ENCODE peak calls at places on chromosomes 5 and 9, in nine cellular contexts. G is heart right ventricle, N is brain microvascular endothelial cell, O is aorta, C is left ventricle myocardium inferior, B is astrocyte, K is osteoblast, I is ascending aorta, R is GM23338. M is an unnamed sample.

GRCh38 chr5:160090059-160090458 is 29.2 kb downstream of the PWWP2A start:
- DNase-seq in G (no peak), N (no peak), O (no peak), C (no peak), B (no peak), K (no peak), I (no peak), R (no peak), M (no peak)

GRCh38 chr9:36543916-36544315 is 28.8 kb upstream of the MELK start:
- DNase-seq in G (no peak), N (no peak), O (peak; percentile 62), C (no peak), B (peak; percentile 79), K (no peak), I (peak; percentile 63), R (no peak), M (no peak)

GRCh38 chr9:137694962-137695875 is 76.4 kb downstream of the EHMT1 start:
- DNase-seq in G (peak; percentile 52), N (peak; percentile 24), O (no peak), C (peak; percentile 67), B (no peak), K (peak; percentile 95), I (no peak), R (peak; percentile 89), M (no peak)

GRCh38 chr5:132807163-132807838 is 5.8 kb upstream of the SOWAHA start:
- DNase-seq in G (no peak), N (no peak), O (no peak), C (no peak), B (no peak), K (no peak), I (peak; percentile 52), R (peak; percentile 85), M (peak; percentile 76)

GRCh38 chr5:135230326-135230925 is 168.6 kb downstream of the MACROH2A1 start:
- DNase-seq in G (no peak), N (peak; percentile 66), O (peak; percentile 87), C (peak; percentile 53), B (peak; percentile 75), K (peak; percentile 91), I (peak; percentile 87), R (no peak), M (no peak)

GRCh38 chr5:35183243-35183955 is 46.9 kb downstream of the PRLR start:
- DNase-seq in G (no peak), N (peak; percentile 73), O (no peak), C (peak; percentile 34), B (peak; percentile 20), K (peak; percentile 54), I (no peak), R (peak; percentile 84), M (no peak)

GRCh38 chr9:109769250-109769649 is 10.7 kb upstream of the PALM2AKAP2 start:
- DNase-seq in G (peak; percentile 20), N (no peak), O (no peak), C (no peak), B (peak; percentile 77), K (peak; percentile 90), I (peak; percentile 71), R (no peak), M (no peak)

GRCh38 chr9:69385474-69386091 is 60.6 kb downstream of the ENTREP1 start:
- DNase-seq in G (no peak), N (no peak), O (no peak), C (no peak), B (no peak), K (no peak), I (no peak), R (peak; percentile 93), M (no peak)

GRCh38 chr5:167861134-167861930 is 430.1 kb upstream of the WWC1 start:
- DNase-seq in G (peak; percentile 28), N (peak; percentile 11), O (no peak), C (no peak), B (no peak), K (no peak), I (no peak), R (peak; percentile 67), M (no peak)

GRCh38 chr9:121895836-121896544 is 197.1 kb downstream of the TTLL11 start:
- DNase-seq in G (peak; percentile 28), N (no peak), O (peak; percentile 60), C (peak; percentile 26), B (peak; percentile 83), K (no peak), I (no peak), R (peak; percentile 32), M (no peak)

GRCh38 chr5:39717186-39717897 is 292.6 kb upstream of the DAB2 start:
- DNase-seq in G (no peak), N (no peak), O (no peak), C (no peak), B (no peak), K (no peak), I (no peak), R (no peak), M (no peak)

GRCh38 chr5:142409253-142409594 is 84.4 kb upstream of the SPRY4 start:
- DNase-seq in G (no peak), N (no peak), O (no peak), C (no peak), B (no peak), K (no peak), I (no peak), R (no peak), M (no peak)

GRCh38 chr9:109179801-109180523 is 12.9 kb upstream of the FRRS1L start:
- DNase-seq in G (peak; percentile 11), N (no peak), O (no peak), C (peak; percentile 24), B (no peak), K (no peak), I (no peak), R (no peak), M (no peak)

GRCh38 chr9:127796899-127797370 is 5.7 kb upstream of the FPGS start:
- DNase-seq in G (no peak), N (no peak), O (no peak), C (no peak), B (peak; percentile 63), K (no peak), I (no peak), R (no peak), M (no peak)

GRCh38 chr9:27340876-27341540 is 44.1 kb upstream of the EQTN start:
- DNase-seq in G (no peak), N (no peak), O (no peak), C (no peak), B (no peak), K (peak; percentile 34), I (no peak), R (peak; percentile 55), M (no peak)

GRCh38 chr9:27337833-27338526 is 41.0 kb upstream of the EQTN start:
- DNase-seq in G (no peak), N (no peak), O (peak; percentile 57), C (no peak), B (no peak), K (peak; percentile 48), I (no peak), R (no peak), M (no peak)

GRCh38 chr9:27338527-27338903 is 41.6 kb upstream of the EQTN start:
- DNase-seq in G (no peak), N (no peak), O (no peak), C (no peak), B (no peak), K (peak; percentile 81), I (no peak), R (no peak), M (no peak)

GRCh38 chr9:27341545-27342294 is 44.8 kb upstream of the EQTN start:
- DNase-seq in G (no peak), N (no peak), O (no peak), C (no peak), B (no peak), K (no peak), I (no peak), R (no peak), M (no peak)

DNA sequence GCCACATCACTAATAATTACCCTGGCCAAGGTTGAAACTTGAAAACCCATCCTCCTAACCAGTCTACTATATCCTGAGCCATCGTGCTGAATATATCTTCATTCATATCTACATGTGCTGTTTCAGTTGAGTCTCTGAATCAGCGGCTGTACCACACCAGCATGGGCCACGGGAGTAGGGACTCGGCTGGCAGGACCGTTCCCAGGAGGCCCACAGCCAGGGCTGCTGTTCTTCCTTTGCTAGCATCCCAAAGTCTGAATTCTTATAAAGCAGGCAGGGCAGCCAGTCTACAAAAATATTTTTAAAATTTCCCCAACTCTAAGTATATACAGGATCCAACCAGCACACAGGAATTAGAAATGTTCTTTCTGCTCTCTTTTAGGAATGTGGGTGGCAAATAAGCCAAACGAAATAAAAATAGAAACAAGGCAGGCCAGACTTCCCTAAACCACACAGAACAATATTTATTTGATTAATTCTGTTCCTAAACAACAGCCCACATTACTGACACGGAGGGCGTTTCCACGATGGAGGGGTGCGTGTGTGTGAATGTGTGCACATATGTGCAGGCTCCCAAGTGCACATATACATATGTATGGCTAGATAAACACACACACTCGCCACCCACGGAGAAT is 42.8 kb upstream of the EQTN start:
- DNase-seq in G (no peak), N (no peak), O (peak; percentile 79), C (no peak), B (no peak), K (no peak), I (peak; percentile 85), R (no peak), M (no peak)
- H3K27me3 ChIP-seq in G (no peaks in the 10 kb centered on the region), N (no peaks in the 10 kb centered on the region), O (no peaks in the 10 kb centered on the region), C (no peaks in the 10 kb centered on the region), B (peaks cover 3% of the 10 kb centered on the region), K (no peaks in the 10 kb centered on the region), I (no peaks in the 10 kb centered on the region), R (no peaks in the 10 kb centered on the region), M (no peaks in the 10 kb centered on the region)

DNA sequence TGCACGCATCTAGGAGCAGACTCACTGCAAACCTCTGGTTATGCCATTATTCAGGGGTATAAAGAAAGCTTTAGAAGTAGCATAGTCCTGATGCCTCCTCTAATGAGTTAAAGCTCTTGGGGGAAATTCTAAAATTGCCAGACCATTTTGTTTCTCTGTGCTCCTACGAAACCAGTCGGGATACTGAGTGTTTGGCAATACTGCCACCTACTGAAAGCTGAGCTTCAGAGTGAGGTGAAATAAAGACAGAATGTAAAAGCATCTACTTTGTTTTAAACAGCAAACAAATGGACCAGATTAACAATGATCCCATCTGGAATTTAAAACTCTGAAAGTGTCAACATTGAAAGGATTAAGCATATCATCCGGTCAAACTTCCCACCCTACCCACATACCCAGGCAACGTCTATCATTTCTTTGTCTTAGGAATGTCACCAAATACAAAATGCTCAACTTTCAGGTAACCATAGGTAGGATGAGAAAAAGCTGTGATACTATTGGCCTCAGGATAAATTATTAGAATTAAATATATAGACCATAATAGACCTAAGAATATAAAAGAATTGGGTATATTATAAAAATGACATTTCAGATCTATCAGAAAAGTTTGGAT is 77.8 kb upstream of the SHISAL2B start:
- DNase-seq in G (peak; percentile 54), N (peak; percentile 62), O (no peak), C (no peak), B (peak; percentile 37), K (no peak), I (peak; percentile 69), R (peak; percentile 84), M (no peak)
- H3K27me3 ChIP-seq in G (no peaks in the 10 kb centered on the region), N (no peaks in the 10 kb centered on the region), O (no peaks in the 10 kb centered on the region), C (no peaks in the 10 kb centered on the region), B (peaks cover 11% of the 10 kb centered on the region), K (peaks cover 13% of the 10 kb centered on the region), I (no peaks in the 10 kb centered on the region), R (no peaks in the 10 kb centered on the region), M (peaks cover 4% of the 10 kb centered on the region)

GRCh38 chr9:98907055-98907454 is 36.7 kb upstream of the COL15A1 start:
- DNase-seq in G (no peak), N (no peak), O (no peak), C (no peak), B (no peak), K (no peak), I (no peak), R (no peak), M (no peak)
- H3K27me3 ChIP-seq in G (no peaks in the 10 kb centered on the region), N (no peaks in the 10 kb centered on the region), O (no peaks in the 10 kb centered on the region), C (no peaks in the 10 kb centered on the region), B (no peaks in the 10 kb centered on the region), K (no peaks in the 10 kb centered on the region), I (no peaks in the 10 kb centered on the region), R (no peaks in the 10 kb centered on the region), M (no peaks in the 10 kb centered on the region)

GRCh38 chr9:133005957-133006356 is 24.8 kb upstream of the GTF3C5 start:
- DNase-seq in G (no peak), N (no peak), O (no peak), C (no peak), B (no peak), K (peak; percentile 34), I (no peak), R (no peak), M (no peak)
- H3K27me3 ChIP-seq in G (peaks cover 47% of the 10 kb centered on the region), N (peaks cover 17% of the 10 kb centered on the region), O (no peaks in the 10 kb centered on the region), C (peaks cover 75% of the 10 kb centered on the region), B (peaks cover 12% of the 10 kb centered on the region), K (peaks cover 19% of the 10 kb centered on the region), I (peaks cover 7% of the 10 kb centered on the region), R (peaks cover 53% of the 10 kb centered on the region), M (peaks cover 22% of the 10 kb centered on the region)